ENCODE peak calls at places on chromosomes 1 and 21, in eight cellular contexts. X is RPMI8226, D is LoVo, J is Right ventricle myocardium superior, H is left ventricle myocardium inferior, M is SK-MEL-5, G is A172, Z is adrenal gland. R is an unnamed sample.

GRCh38 chr21:14815001-14815400 is 249.8 kb downstream of the NRIP1 start:
- DNase-seq in X (no peak), D (no peak), Z (no peak), G (no peak), J (no peak), M (no peak), H (no peak), R (no peak)

GRCh38 chr1:8147922-8148321 is 121.8 kb upstream of the ERRFI1 start:
- DNase-seq in M (no peak), X (no peak), Z (no peak), G (no peak), H (no peak), D (no peak), J (no peak), R (no peak)

GRCh38 chr1:51961954-51962353 is 28.5 kb downstream of the RAB3B start:
- DNase-seq in H (no peak), Z (no peak), M (no peak), X (no peak), D (no peak), J (no peak), G (no peak), R (no peak)

GRCh38 chr21:45154511-45155508 is 80.4 kb downstream of the ADARB1 start:
- DNase-seq in J (no peak), D (no peak), Z (peak), G (peak), H (no peak), M (peak), X (no peak), R (no peak)

GRCh38 chr1:71222668-71223067 is 141.8 kb upstream of the ZRANB2 start:
- DNase-seq in G (no peak), H (no peak), Z (no peak), J (no peak), X (no peak), D (no peak), M (no peak), R (no peak)

GRCh38 chr1:43348343-43348808 is 10.4 kb upstream of the CDC20 start:
- DNase-seq in D (peak), H (no peak), X (no peak), M (no peak), G (no peak), J (no peak), Z (no peak), R (peak)

GRCh38 chr1:78081980-78082860 is 36.5 kb downstream of the GIPC2 start:
- DNase-seq in H (no peak), J (no peak), X (no peak), D (no peak), Z (no peak), G (no peak), M (no peak), R (no peak)

GRCh38 chr1:199954701-199955100 is 72.8 kb upstream of the NR5A2 start:
- DNase-seq in H (no peak), J (no peak), X (peak), M (peak), G (no peak), D (no peak), Z (no peak), R (peak)

GRCh38 chr21:38114717-38115333 is 142.0 kb upstream of the KCNJ15 start:
- DNase-seq in H (no peak), Z (no peak), G (no peak), J (no peak), M (no peak), D (no peak), X (no peak), R (no peak)

GRCh38 chr1:240823357-240823756 is 211.4 kb upstream of the GREM2 start:
- DNase-seq in Z (no peak), H (no peak), J (no peak), D (no peak), M (no peak), X (no peak), G (no peak), R (no peak)

GRCh38 chr1:2091611-2092604 is 41.7 kb downstream of the PRKCZ start:
- DNase-seq in Z (peak), D (peak), J (peak), G (no peak), X (peak), M (peak), H (peak), R (no peak)

GRCh38 chr1:66497910-66498309 is 36.0 kb upstream of the SGIP1 start:
- DNase-seq in D (no peak), G (no peak), J (no peak), X (no peak), H (no peak), Z (no peak), M (no peak), R (no peak)

GRCh38 chr1:175597969-175598765 is 145.2 kb downstream of the TNR start:
- DNase-seq in X (no peak), D (no peak), M (no peak), Z (no peak), H (no peak), G (no peak), J (no peak), R (no peak)

R was measured in cerebellar cortex.